ENCODE peak calls at places on chromosome 9, in seven cellular contexts. N, W, Y, B, G, E and I are unnamed samples. For H3K4me1, the result is how much of the 10 kb centered on the place peaks cover.

GRCh38 chr9:94101169-94101853 is 17.0 kb downstream of the PTPDC1 start:
- DNase-seq in E (no peak), N (no peak), W (no peak), Y (no peak), G (no peak), B (no peak), I (no peak)

GRCh38 chr9:68832101-68832500 is 127.1 kb downstream of the PIP5K1B start:
- DNase-seq in G (no peak), B (no peak), Y (no peak), W (no peak), N (no peak), E (no peak), I (no peak)

GRCh38 chr9:18390393-18390792 is 83.6 kb upstream of the ADAMTSL1 start:
- DNase-seq in N (no peak), G (no peak), B (no peak), W (no peak), E (no peak), Y (no peak), I (no peak)

GRCh38 chr9:121322037-121322736 is 47.9 kb downstream of the STOM start:
- DNase-seq in B (peak), G (no peak), E (peak), Y (no peak), N (no peak), W (peak), I (no peak)

GRCh38 chr9:22210262-22210661 is 201.2 kb upstream of the CDKN2B start:
- DNase-seq in B (peak), G (no peak), W (peak), N (no peak), E (no peak), Y (no peak), I (no peak)

GRCh38 chr9:37784291-37784639 is 599 bp downstream of the EXOSC3 start:
- DNase-seq in E (no peak), W (no peak), B (peak), Y (no peak), N (no peak), G (no peak), I (no peak)

GRCh38 chr9:84271004-84271886 is 69.3 kb downstream of the SLC28A3 start:
- DNase-seq in G (peak), Y (peak), B (no peak), N (peak), E (peak), W (no peak), I (no peak)

GRCh38 chr9:95876595-95876994 is 1.1 kb downstream of the ERCC6L2 start:
- DNase-seq in E (no peak), B (peak), N (no peak), Y (no peak), G (no peak), W (peak), I (no peak)

GRCh38 chr9:137970686-137971476 is 93.3 kb downstream of the CACNA1B start:
- DNase-seq in E (no peak), B (no peak), N (no peak), W (no peak), Y (no peak), G (no peak), I (no peak)

GRCh38 chr9:130285271-130285670 is 19.7 kb downstream of the HMCN2 start:
- DNase-seq in N (no peak), B (no peak), Y (no peak), W (no peak), E (no peak), G (no peak), I (no peak)

GRCh38 chr9:130286072-130286770 is 20.7 kb downstream of the HMCN2 start:
- DNase-seq in Y (no peak), W (no peak), B (no peak), E (no peak), G (no peak), N (no peak), I (no peak)

GRCh38 chr9:130283514-130284248 is 18.1 kb downstream of the HMCN2 start:
- DNase-seq in N (no peak), B (no peak), G (no peak), W (no peak), Y (no peak), E (no peak), I (no peak)

GRCh38 chr9:130284690-130285089 is 19.1 kb downstream of the HMCN2 start:
- DNase-seq in Y (no peak), N (no peak), G (no peak), E (no peak), B (no peak), W (no peak), I (peak)

DNA sequence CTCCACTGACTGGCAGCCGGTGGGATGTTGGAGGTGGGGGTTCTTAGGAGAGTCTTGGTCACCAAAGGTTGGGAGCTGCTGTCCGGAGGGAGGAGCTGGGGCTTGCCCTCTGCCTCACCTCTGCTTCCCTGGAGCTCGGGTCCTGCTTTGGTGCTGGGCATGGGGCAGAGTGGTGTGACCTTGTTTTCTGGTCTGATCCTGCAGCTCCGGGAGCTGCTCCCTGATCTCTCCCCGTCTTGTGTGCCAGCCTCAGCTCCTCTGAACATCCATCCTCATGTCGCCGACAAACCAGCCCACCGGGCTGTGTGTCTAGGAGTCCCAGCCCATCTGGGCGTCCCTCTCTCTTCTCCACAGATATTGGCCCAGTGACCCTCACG is 18.7 kb downstream of the HMCN2 start:
- DNase-seq in N (no peak), W (no peak), G (no peak), E (no peak), Y (no peak), B (no peak), I (no peak)
- H3K27ac ChIP-seq in N (no peak), W (no peak), G (no peak), E (no peak), Y (no peak), B (no peak), I (no peak)

GRCh38 chr9:5631021-5631420 is 2.1 kb downstream of the RIC1 start:
- DNase-seq in N (no peak), G (no peak), E (no peak), W (no peak), Y (no peak), B (no peak), I (no peak)
- H3K4me3 ChIP-seq in N (no peak), G (peak), E (peak), W (peak), Y (no peak), B (no peak), I (no peak)

GRCh38 chr9:78196258-78196657 is 39.6 kb upstream of the CEP78 start:
- DNase-seq in N (no peak), G (no peak), B (no peak), Y (no peak), E (no peak), W (no peak), I (no peak)
- H3K4me1 ChIP-seq in N (under half), G (under half), B (under half), Y (under half), E (under half), W (under half), I (under half)

DNA sequence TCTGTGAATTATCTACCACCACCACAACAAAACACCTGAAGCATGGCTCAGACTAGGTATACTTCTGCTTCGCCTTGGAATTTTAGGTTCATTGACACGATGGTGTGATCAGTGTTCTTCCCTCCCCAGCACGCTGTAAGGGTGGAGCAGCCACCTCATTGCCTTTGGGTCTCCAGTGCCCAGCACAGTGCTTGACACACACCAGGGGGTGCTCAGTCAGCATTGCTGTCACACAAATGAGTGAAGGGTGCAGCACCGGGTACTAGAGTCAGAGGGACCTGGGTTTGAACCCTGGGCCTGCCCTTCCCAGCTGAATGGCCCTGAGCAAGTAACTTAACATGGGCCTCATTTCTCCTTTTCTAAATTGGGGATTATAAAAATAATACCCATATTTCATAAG is 9.9 kb upstream of the ANGPTL2 start:
- DNase-seq in B (no peak), W (no peak), Y (no peak), N (no peak), E (no peak), G (no peak), I (no peak)
- H3K27ac ChIP-seq in B (no peak), W (no peak), Y (peak), N (peak), E (no peak), G (peak), I (no peak)

GRCh38 chr9:116152941-116153764 is 438 bp upstream of the PAPPA start:
- DNase-seq in G (no peak), Y (no peak), B (no peak), N (no peak), E (no peak), W (peak), I (no peak)
- H3K4me3 ChIP-seq in G (peak), Y (no peak), B (no peak), N (no peak), E (peak), W (peak), I (no peak)

DNA sequence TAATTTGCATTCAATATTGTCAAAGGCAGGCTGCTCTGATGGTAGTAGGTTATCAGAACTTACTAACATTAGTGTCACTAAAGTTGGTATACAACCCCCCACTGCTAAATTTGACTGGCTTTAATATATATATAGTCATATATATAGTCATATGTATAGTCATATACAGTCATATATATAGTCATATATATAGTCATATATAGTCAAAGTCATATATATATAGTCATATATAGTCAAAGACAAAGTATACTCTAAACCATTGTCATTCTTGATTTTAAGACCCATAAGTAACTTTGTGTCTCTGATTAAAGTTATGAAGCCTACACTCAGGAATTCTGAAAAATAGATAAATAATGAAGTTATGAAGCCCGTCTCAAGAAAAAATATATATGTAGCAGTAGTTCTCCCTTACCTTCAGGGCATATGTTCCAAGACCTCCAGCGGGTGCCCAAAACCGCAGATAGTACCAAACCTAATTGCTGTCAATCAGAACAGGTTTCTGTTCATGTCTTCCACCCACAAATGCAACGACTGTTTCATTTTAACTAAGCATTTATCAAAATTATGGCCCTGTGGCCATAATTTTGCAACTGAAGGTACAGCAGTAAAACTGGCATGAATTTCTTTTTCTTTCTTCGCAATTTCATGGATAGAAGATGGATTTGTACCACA is 40.1 kb downstream of the TRPM6 start:
- DNase-seq in N (no peak), E (no peak), G (no peak), W (no peak), B (no peak), Y (no peak), I (no peak)
- H3K4me1 ChIP-seq in N (under half), E (under half), G (under half), W (under half), B (under half), Y (under half), I (under half)

DNA sequence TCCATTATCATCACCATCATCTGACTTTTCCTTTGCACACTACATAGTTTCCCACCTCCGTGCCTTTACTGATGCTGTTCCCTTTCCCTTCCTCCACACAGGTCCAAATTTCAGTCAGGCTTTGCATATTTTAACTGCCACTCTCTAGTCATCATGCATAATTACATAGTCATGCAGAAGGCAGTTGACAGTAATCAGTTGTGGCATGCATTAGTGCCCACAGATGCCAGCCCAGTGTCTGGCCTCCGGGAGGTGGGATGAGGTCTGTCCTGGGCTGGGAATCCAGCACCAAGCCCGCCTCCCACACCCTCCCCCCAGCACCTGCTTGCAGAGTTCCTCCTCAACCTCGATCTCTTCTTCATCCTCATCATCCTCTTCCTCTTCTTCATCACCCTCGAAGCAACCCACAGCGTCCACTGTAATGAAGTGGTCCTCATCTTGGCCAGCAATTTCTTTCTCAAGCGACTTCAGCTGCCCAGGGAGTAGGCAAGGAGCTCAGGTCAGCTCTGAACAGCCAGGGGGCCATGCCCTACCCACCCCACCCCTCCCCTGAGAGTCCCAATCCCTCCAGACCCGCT is 8.8 kb downstream of the BBLN start:
- DNase-seq in E (no peak), G (no peak), B (no peak), Y (no peak), N (no peak), W (no peak), I (no peak)
- H3K27ac ChIP-seq in E (no peak), G (no peak), B (no peak), Y (no peak), N (no peak), W (no peak), I (no peak)